ENCODE peak calls at places on chromosomes 7 and 10, in eight cellular contexts. T is fibroblast of lung, Q is brain microvascular endothelial cell, D is fibroblast of mammary gland, G is A549, Y is SK-N-SH, J is heart right ventricle, W is neural progenitor cell. P is an unnamed sample.

GRCh38 chr7:128827971-128828711 is 2.1 kb upstream of the FLNC start:
- DNase-seq in T (peak), Q (peak), D (peak), G (no peak), Y (no peak), J (peak), W (peak), P (peak)

GRCh38 chr10:132685921-132686680 is 99.8 kb downstream of the NKX6-2 start:
- DNase-seq in T (no peak), Q (no peak), D (no peak), G (no peak), Y (no peak), J (no peak), W (no peak), P (no peak)

GRCh38 chr7:73367006-73367405 is 39.0 kb downstream of the FKBP6 start:
- DNase-seq in T (no peak), Q (no peak), D (no peak), G (no peak), Y (no peak), J (no peak), W (no peak), P (no peak)

GRCh38 chr10:120115959-120116358 is 223.4 kb downstream of the SEC23IP start:
- DNase-seq in T (no peak), Q (no peak), D (no peak), G (no peak), Y (no peak), J (no peak), W (no peak), P (no peak)

GRCh38 chr7:99035723-99036530 is 108.0 kb downstream of the SMURF1 start:
- DNase-seq in T (no peak), Q (no peak), D (no peak), G (no peak), Y (no peak), J (no peak), W (no peak), P (no peak)

GRCh38 chr7:144814326-144814725 is 21.5 kb downstream of the TPK1 start:
- DNase-seq in T (no peak), Q (no peak), D (no peak), G (no peak), Y (no peak), J (no peak), W (no peak), P (no peak)

GRCh38 chr10:115918812-115919211 is 354.2 kb downstream of the GFRA1 start:
- DNase-seq in T (peak), Q (peak), D (peak), G (no peak), Y (no peak), J (no peak), W (no peak), P (no peak)

GRCh38 chr7:134188311-134188710 is 61.2 kb downstream of the LRGUK start:
- DNase-seq in T (no peak), Q (no peak), D (no peak), G (no peak), Y (no peak), J (no peak), W (no peak), P (no peak)

GRCh38 chr10:122087436-122087835 is 98.5 kb downstream of the TACC2 start:
- DNase-seq in T (no peak), Q (no peak), D (no peak), G (no peak), Y (no peak), J (no peak), W (no peak), P (no peak)

GRCh38 chr10:18164093-18164492 is 23.9 kb downstream of the CACNB2 start:
- DNase-seq in T (peak), Q (peak), D (peak), G (no peak), Y (no peak), J (no peak), W (no peak), P (peak)

GRCh38 chr10:103021897-103022286 is 103.8 kb downstream of the CNNM2 start:
- DNase-seq in T (peak), Q (peak), D (peak), G (peak), Y (no peak), J (no peak), W (no peak), P (no peak)

GRCh38 chr10:85124592-85124991 is 796.2 kb downstream of the CCSER2 start:
- DNase-seq in T (no peak), Q (no peak), D (no peak), G (no peak), Y (no peak), J (no peak), W (no peak), P (no peak)

GRCh38 chr7:141416691-141417268 is 134.4 kb upstream of the AGK start:
- DNase-seq in T (no peak), Q (no peak), D (no peak), G (no peak), Y (no peak), J (no peak), W (no peak), P (no peak)

GRCh38 chr10:132675031-132675740 is 110.8 kb downstream of the NKX6-2 start:
- DNase-seq in T (no peak), Q (no peak), D (no peak), G (no peak), Y (no peak), J (no peak), W (peak), P (no peak)

GRCh38 chr7:27025270-27025669 is 70.5 kb downstream of the HOXA1 start:
- DNase-seq in T (no peak), Q (no peak), D (no peak), G (no peak), Y (no peak), J (no peak), W (no peak), P (no peak)
- TF ChIP-seq CTCF in T (no peak), Q (no peak), D (no peak), G (no peak), Y (no peak), J (no peak), W (no peak), P (no peak)

GRCh38 chr10:33193867-33194521 is 140.5 kb downstream of the NRP1 start:
- DNase-seq in T (peak), Q (peak), D (peak), G (peak), Y (no peak), J (no peak), W (no peak), P (peak)

GRCh38 chr10:33196710-33197406 is 137.6 kb downstream of the NRP1 start:
- DNase-seq in T (peak), Q (no peak), D (no peak), G (peak), Y (no peak), J (peak), W (no peak), P (no peak)

GRCh38 chr10:33196377-33196706 is 138.1 kb downstream of the NRP1 start:
- DNase-seq in T (no peak), Q (no peak), D (no peak), G (no peak), Y (no peak), J (no peak), W (no peak), P (no peak)

GRCh38 chr10:33193057-33193866 is 141.2 kb downstream of the NRP1 start:
- DNase-seq in T (peak), Q (peak), D (peak), G (peak), Y (peak), J (peak), W (peak), P (peak)

GRCh38 chr10:33195608-33196376 is 138.7 kb downstream of the NRP1 start:
- DNase-seq in T (peak), Q (no peak), D (peak), G (no peak), Y (no peak), J (no peak), W (no peak), P (no peak)
- H3K4me3 ChIP-seq in T (no peak), Q (no peak), D (no peak), G (no peak), Y (no peak), J (no peak), W (no peak), P (no peak)

DNA sequence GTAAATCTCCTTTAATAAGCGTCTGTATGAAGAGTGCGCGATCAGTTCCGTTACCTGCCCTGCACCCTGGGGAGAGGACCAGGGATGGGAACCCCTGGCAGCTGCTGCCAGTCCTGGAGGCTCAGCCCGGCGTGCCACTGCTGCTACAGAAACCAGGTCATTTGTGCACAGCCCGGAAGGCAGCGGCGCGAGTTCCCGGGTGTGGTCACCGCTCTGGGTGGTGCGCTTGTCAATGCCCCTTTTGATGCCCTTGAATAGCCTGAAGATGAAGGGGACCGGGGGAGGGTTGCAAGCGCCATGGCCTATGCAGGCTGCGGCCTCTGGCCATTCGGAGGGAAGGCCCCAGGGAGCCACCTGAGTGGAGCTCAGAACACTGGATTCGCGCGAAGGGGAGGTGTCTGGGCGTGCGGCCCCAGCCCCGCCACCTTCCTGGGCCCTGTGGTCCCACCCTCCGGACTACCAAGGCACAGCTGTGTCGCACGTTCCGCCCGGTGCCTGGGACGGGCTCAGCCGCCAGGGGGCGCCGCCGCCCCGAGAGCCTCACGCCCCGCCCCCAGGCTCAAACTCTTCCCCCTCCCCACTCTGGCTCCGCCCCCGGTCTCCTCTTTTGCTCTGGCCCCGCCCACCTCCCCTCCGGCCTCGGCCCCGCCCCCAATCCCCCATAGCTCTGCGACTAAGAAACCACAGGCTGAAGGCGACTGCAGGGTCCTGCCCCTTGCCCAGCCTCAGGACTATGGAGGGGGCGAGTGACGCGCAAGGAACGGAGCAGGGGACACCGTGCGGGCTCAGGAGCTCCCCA is 16.5 kb downstream of the AP5Z1 start:
- DNase-seq in T (peak), Q (peak), D (peak), G (no peak), Y (peak), J (peak), W (peak), P (peak)
- TF ChIP-seq CTCF in T (peak), Q (peak), D (peak), G (peak), Y (peak), J (peak), W (peak), P (peak)

GRCh38 chr10:111078505-111079185 is 1.8 kb downstream of the ADRA2A start:
- DNase-seq in T (no peak), Q (no peak), D (no peak), G (no peak), Y (no peak), J (no peak), W (peak), P (no peak)
- H3K4me3 ChIP-seq in T (no peak), Q (no peak), D (no peak), G (no peak), Y (no peak), J (peak), W (peak), P (no peak)

GRCh38 chr10:26335574-26336093 is 102.5 kb upstream of the APBB1IP start:
- DNase-seq in T (no peak), Q (no peak), D (no peak), G (no peak), Y (no peak), J (no peak), W (no peak), P (no peak)

GRCh38 chr10:26334232-26334931 is 103.8 kb upstream of the APBB1IP start:
- DNase-seq in T (no peak), Q (no peak), D (no peak), G (no peak), Y (no peak), J (no peak), W (no peak), P (no peak)

GRCh38 chr10:26331376-26331775 is 106.8 kb upstream of the APBB1IP start:
- DNase-seq in T (no peak), Q (no peak), D (peak), G (no peak), Y (no peak), J (no peak), W (no peak), P (no peak)

GRCh38 chr10:26336979-26337378 is 101.2 kb upstream of the APBB1IP start:
- DNase-seq in T (no peak), Q (no peak), D (no peak), G (no peak), Y (no peak), J (no peak), W (no peak), P (no peak)

GRCh38 chr10:26334932-26335573 is 103.1 kb upstream of the APBB1IP start:
- DNase-seq in T (peak), Q (peak), D (peak), G (peak), Y (peak), J (no peak), W (peak), P (peak)
- TF ChIP-seq CTCF in T (peak), Q (peak), D (peak), G (peak), Y (peak), J (peak), W (peak), P (peak)

GRCh38 chr7:76356115-76356514 is 2.7 kb downstream of the YWHAG start:
- DNase-seq in T (no peak), Q (no peak), D (peak), G (no peak), Y (no peak), J (no peak), W (no peak), P (no peak)
- H3K4me3 ChIP-seq in T (peak), Q (no peak), D (no peak), G (peak), Y (no peak), J (peak), W (peak), P (peak)

DNA sequence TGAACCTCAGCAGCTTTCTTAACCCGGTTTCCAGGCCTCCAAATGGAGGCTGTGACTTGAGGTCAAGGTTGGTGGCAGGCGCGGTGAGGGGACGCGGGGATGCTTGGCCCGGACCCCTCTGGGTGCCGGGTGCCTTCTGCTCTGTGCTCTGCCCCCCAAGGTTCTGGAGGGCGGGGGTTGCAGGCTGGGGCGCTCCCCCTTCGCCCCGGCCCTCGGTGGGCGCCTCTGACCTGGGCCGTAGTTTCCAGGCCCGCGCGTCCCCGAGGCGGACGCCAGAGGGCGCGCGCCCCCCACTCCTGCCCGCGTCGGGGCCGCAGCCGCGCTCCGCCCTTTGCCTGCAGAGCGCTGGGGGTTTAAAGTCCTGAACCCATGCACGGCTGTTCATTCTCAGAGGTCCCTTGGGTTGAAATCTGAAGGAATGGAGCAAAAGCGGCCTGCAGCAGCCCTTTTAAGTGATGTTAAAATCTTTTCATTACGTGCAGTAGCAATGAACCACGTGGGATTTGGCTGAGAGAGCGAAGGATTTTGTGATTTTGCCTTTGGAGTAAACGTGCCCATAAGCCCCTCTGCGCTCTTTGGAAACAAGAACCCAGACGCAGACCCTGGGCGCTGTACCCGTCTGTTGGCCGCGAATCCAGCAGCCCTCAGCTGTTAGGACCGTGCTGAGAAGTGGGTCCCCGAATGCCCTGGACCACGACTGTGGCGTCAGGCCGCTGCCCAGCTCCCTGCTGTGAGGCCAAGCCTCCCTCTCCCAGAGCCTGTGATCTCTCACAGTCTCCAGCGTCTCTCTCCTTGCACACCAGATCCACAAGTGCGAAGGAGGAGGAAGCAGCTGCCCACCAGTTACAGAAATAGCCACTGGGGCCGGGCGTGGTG is 135.0 kb downstream of the ACTR3B start:
- DNase-seq in T (no peak), Q (no peak), D (peak), G (peak), Y (peak), J (no peak), W (peak), P (no peak)
- TF ChIP-seq CTCF in T (no peak), Q (peak), D (no peak), G (peak), Y (peak), J (peak), W (peak), P (peak)

GRCh38 chr10:16442914-16443313 is 6.1 kb downstream of the PTER start:
- DNase-seq in T (no peak), Q (no peak), D (no peak), G (no peak), Y (no peak), J (no peak), W (no peak), P (no peak)

GRCh38 chr10:16437540-16437894 is 707 bp downstream of the PTER start:
- DNase-seq in T (no peak), Q (no peak), D (no peak), G (no peak), Y (no peak), J (no peak), W (no peak), P (no peak)

GRCh38 chr10:16440396-16441105 is 3.7 kb downstream of the PTER start:
- DNase-seq in T (peak), Q (no peak), D (no peak), G (no peak), Y (peak), J (no peak), W (no peak), P (no peak)

GRCh38 chr10:16439294-16439693 is 2.5 kb downstream of the PTER start:
- DNase-seq in T (no peak), Q (no peak), D (peak), G (no peak), Y (no peak), J (no peak), W (no peak), P (peak)

DNA sequence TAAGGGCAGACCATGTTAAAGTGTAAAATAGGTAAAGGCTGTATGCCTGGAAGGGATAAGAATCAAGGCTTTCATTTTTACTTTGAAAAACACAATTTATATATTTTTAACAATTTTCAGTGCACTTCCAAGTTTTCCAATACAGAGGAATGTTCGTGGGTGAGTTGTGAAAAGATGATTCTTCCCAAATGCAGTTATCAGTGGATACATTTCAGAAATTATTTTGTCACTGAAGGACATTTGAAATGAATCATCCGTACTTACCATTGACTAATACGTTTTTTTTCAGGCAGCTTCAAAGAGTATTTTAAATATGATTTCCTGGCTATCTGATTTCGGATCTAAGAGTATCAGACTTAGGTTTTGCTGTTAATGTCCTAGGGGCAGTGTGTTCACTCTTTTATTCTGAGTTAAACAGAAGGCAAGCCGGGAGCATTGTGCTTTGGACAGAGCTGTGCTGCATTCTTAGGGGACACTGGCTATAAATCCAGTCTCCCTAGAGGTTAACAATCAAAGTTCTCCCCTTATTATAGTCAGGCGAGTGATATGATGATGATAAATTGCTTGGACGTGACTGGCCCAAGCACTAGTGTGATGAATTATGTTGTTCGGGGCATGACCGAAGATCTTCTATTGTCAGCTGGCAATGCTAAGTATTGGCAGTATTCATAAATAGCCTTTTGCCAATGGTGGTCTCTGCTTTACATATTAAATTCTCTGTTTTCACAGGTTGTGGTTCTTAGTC is 4.5 kb downstream of the PTER start:
- DNase-seq in T (peak), Q (no peak), D (peak), G (no peak), Y (peak), J (no peak), W (no peak), P (peak)
- H3K4me3 ChIP-seq in T (no peak), Q (no peak), D (peak), G (no peak), Y (no peak), J (no peak), W (no peak), P (no peak)

DNA sequence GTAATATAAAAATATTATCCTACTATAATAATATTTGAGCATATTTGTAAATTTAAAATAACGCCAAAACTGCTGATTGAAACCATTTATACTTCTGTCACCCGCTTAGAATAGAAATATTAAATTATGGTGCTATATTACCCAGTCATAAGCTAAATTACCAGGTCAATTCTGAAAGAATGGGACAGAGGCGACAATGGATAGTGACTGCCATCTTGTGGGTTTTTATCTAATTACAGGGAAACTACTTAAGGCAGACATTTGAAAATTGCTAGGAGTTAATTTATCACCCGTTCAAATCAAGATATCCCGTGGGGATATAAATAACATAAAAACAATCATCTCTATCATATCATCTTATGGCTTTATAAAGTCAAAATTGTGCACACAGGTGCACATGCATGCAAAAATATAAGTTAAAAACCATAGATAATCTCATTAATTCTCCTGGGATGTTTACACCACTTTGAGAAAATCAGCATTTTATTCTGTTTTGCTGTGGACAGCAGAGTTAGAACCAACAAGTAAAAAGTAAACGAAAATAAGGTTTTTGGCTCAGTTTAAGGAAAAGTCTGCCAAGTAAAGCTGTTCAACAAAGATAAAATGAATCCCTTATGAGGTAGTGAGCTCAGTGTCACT is 41.3 kb upstream of the HPSE2 start:
- DNase-seq in T (no peak), Q (peak), D (peak), G (peak), Y (peak), J (no peak), W (peak), P (peak)
- TF ChIP-seq CTCF in T (peak), Q (peak), D (peak), G (peak), Y (peak), J (no peak), W (peak), P (peak)

GRCh38 chr10:80814147-80814652 is 276.5 kb downstream of the SH2D4B start:
- DNase-seq in T (no peak), Q (no peak), D (no peak), G (no peak), Y (no peak), J (no peak), W (no peak), P (no peak)
- H3K4me3 ChIP-seq in T (no peak), Q (no peak), D (no peak), G (no peak), Y (no peak), J (no peak), W (no peak), P (no peak)